ENCODE peak calls at places on chromosomes 11 and 22, in ten cellular contexts. F, H, B, Y, W, M, R, Q, T and V are unnamed samples.

GRCh38 chr11:69307421-69307820 is 13.5 kb downstream of the MYEOV start:
- DNase-seq in B (no peak), F (no peak), M (no peak), R (no peak), Y (no peak), H (no peak), W (no peak), T (no peak), Q (no peak), V (no peak)

GRCh38 chr11:79439430-79439892 is 1.4 kb downstream of the TENM4 start:
- DNase-seq in F (no peak), Q (no peak), H (no peak), M (peak; percentile 20), R (no peak), B (no peak), W (no peak), T (no peak), Y (peak; percentile 30), V (no peak)

GRCh38 chr11:61671527-61671926 is 8.7 kb upstream of the DAGLA start:
- DNase-seq in H (peak; percentile 52), F (no peak), Y (peak; percentile 36), R (no peak), W (no peak), M (no peak), Q (no peak), T (no peak), B (no peak), V (no peak)

GRCh38 chr11:20337526-20338154 is 25.9 kb upstream of the HTATIP2 start:
- DNase-seq in T (no peak), Q (no peak), R (no peak), F (peak; percentile 36), H (no peak), W (peak; percentile 16), M (peak; percentile 57), Y (peak; percentile 48), B (no peak), V (no peak)

GRCh38 chr11:35013514-35014191 is 97.2 kb downstream of the PDHX start:
- DNase-seq in Y (no peak), T (no peak), H (no peak), B (no peak), R (no peak), Q (peak; percentile 85), W (no peak), F (peak; percentile 71), M (no peak), V (no peak)

GRCh38 chr11:90204832-90205646 is 17.8 kb downstream of the CHORDC1 start:
- DNase-seq in T (no peak), H (no peak), Q (peak; percentile 68), B (peak; percentile 62), W (no peak), M (peak; percentile 21), R (no peak), Y (peak; percentile 71), F (peak; percentile 63), V (no peak)

GRCh38 chr11:73273246-73273890 is 1.2 kb downstream of the P2RY6 start:
- DNase-seq in Q (no peak), H (no peak), Y (peak; percentile 66), W (no peak), T (no peak), R (no peak), B (no peak), M (peak; percentile 59), F (no peak), V (no peak)

GRCh38 chr11:2206291-2206690 is 34.7 kb upstream of the TH start:
- DNase-seq in T (no peak), R (no peak), B (no peak), F (no peak), Y (no peak), Q (no peak), H (peak; percentile 3), W (no peak), M (no peak), V (no peak)

GRCh38 chr11:1344056-1344635 is 34.7 kb upstream of the TOLLIP start:
- DNase-seq in M (no peak), H (no peak), W (no peak), F (no peak), R (no peak), Q (no peak), B (no peak), T (no peak), Y (no peak), V (no peak)

GRCh38 chr11:124830749-124831148 is 30.5 kb upstream of the MSANTD2 start:
- DNase-seq in T (no peak), W (no peak), Y (no peak), H (no peak), F (no peak), B (no peak), M (no peak), Q (no peak), R (no peak), V (no peak)

GRCh38 chr11:102320679-102321078 is 3.4 kb downstream of the BIRC3 start:
- DNase-seq in B (no peak), Y (no peak), W (no peak), Q (no peak), T (no peak), F (peak; percentile 35), H (no peak), M (no peak), R (no peak), V (no peak)

GRCh38 chr11:69427337-69427736 is 54.1 kb upstream of the LINC01488 start:
- DNase-seq in T (no peak), M (no peak), Y (no peak), H (no peak), W (no peak), R (no peak), Q (no peak), F (no peak), B (no peak), V (no peak)

GRCh38 chr11:69356703-69357457 is 62.9 kb downstream of the MYEOV start:
- DNase-seq in Q (no peak), F (no peak), T (peak; percentile 47), W (no peak), Y (no peak), H (no peak), B (no peak), R (no peak), M (no peak), V (peak; percentile 5)

GRCh38 chr22:22397292-22397870 is 111.2 kb downstream of the ZNF280B start:
- DNase-seq in W (peak; percentile 35), F (no peak), B (peak; percentile 41), T (no peak), R (no peak), M (no peak), Y (peak; percentile 9), Q (no peak), H (no peak), V (no peak)

GRCh38 chr11:75351541-75352416 is at the start of gene ARRB1:
- DNase-seq in Y (peak; percentile 34), B (no peak), Q (peak; percentile 91), H (peak; percentile 83), F (peak; percentile 49), M (no peak), W (peak; percentile 71), T (no peak), R (peak; percentile 83), V (peak; percentile 47)

GRCh38 chr11:112113539-112114457 is 27.1 kb downstream of the SDHD start:
- DNase-seq in B (peak; percentile 60), R (no peak), Q (no peak), W (no peak), Y (peak; percentile 78), T (no peak), M (peak; percentile 22), F (peak; percentile 51), H (no peak), V (no peak)

GRCh38 chr11:124758355-124759267 is 3.5 kb downstream of the ESAM start:
- DNase-seq in T (no peak), M (peak; percentile 3), Q (peak; percentile 92), R (peak; percentile 78), F (peak; percentile 73), H (peak; percentile 92), Y (peak; percentile 67), B (peak; percentile 31), W (peak; percentile 83), V (peak; percentile 77)

GRCh38 chr11:128026596-128026995 is 560.8 kb downstream of the ETS1 start:
- DNase-seq in R (no peak), T (no peak), F (no peak), H (no peak), W (peak; percentile 42), Y (no peak), Q (no peak), B (peak; percentile 70), M (no peak), V (no peak)

GRCh38 chr11:19398273-19398672 is 157.5 kb upstream of the E2F8 start:
- DNase-seq in R (no peak), W (no peak), T (no peak), H (no peak), F (no peak), Y (no peak), M (no peak), Q (no peak), B (no peak), V (no peak)

GRCh38 chr22:31160328-31160978 is 471 bp downstream of the RNF185 start:
- DNase-seq in M (no peak), Y (no peak), Q (peak; percentile 73), R (no peak), F (no peak), W (no peak), H (peak; percentile 36), T (no peak), B (no peak), V (no peak)

GRCh38 chr11:77019976-77020591 is 14.1 kb upstream of the B3GNT6 start:
- DNase-seq in F (no peak), W (peak; percentile 46), H (no peak), Q (no peak), R (no peak), T (no peak), M (no peak), Y (no peak), B (peak; percentile 41), V (no peak)

GRCh38 chr11:58927393-58928081 is 11.8 kb upstream of the GLYATL1 start:
- DNase-seq in F (no peak), Q (no peak), M (no peak), Y (no peak), H (peak; percentile 49), B (no peak), T (no peak), R (peak; percentile 6), W (peak; percentile 10), V (peak; percentile 81)